ENCODE peak calls at places on chromosomes 1 and 21, in seven cellular contexts. S is GOT3, Y is T-helper 17 cell, V is mucosa of gallbladder, U is HS-27A, R is HepG2, Z is epithelial cell of esophagus. W is an unnamed sample.

GRCh38 chr1:83905315-83905907 is 93.5 kb downstream of the TTLL7 start:
- DNase-seq in S (no peak), Y (no peak), V (no peak), U (no peak), R (no peak), Z (peak), W (no peak)

GRCh38 chr1:74729741-74730478 is 2.9 kb downstream of the CRYZ start:
- DNase-seq in S (no peak), Y (no peak), V (no peak), U (peak), R (peak), Z (peak), W (no peak)

GRCh38 chr1:165911609-165912281 is 84.3 kb downstream of the UCK2 start:
- DNase-seq in S (no peak), Y (no peak), V (no peak), U (no peak), R (no peak), Z (no peak), W (no peak)

GRCh38 chr1:202661136-202661845 is 49.0 kb downstream of the SYT2 start:
- DNase-seq in S (no peak), Y (no peak), V (no peak), U (no peak), R (no peak), Z (peak), W (no peak)

GRCh38 chr1:151013518-151013917 is 5.3 kb downstream of the PRUNE1 start:
- DNase-seq in S (no peak), Y (no peak), V (peak), U (no peak), R (peak), Z (no peak), W (peak)

GRCh38 chr1:43867946-43868740 is 65.5 kb upstream of the ARTN start:
- DNase-seq in S (no peak), Y (no peak), V (no peak), U (no peak), R (no peak), Z (peak), W (no peak)

GRCh38 chr1:12142141-12142823 is 24.5 kb upstream of the TNFRSF1B start:
- DNase-seq in S (no peak), Y (no peak), V (no peak), U (no peak), R (no peak), Z (no peak), W (no peak)

GRCh38 chr1:4006676-4007374 is 106.8 kb upstream of the C1orf174 start:
- DNase-seq in S (no peak), Y (no peak), V (no peak), U (no peak), R (no peak), Z (no peak), W (no peak)

GRCh38 chr1:76038306-76039004 is 36.1 kb upstream of the ST6GALNAC3 start:
- DNase-seq in S (no peak), Y (no peak), V (no peak), U (peak), R (no peak), Z (no peak), W (no peak)

GRCh38 chr1:94014635-94015488 is 105.6 kb upstream of the GCLM start:
- DNase-seq in S (no peak), Y (no peak), V (no peak), U (no peak), R (no peak), Z (peak), W (no peak)

GRCh38 chr21:42515708-42516502 is 2.3 kb downstream of the SLC37A1 start:
- DNase-seq in S (no peak), Y (no peak), V (peak), U (no peak), R (no peak), Z (peak), W (peak)

GRCh38 chr1:26861286-26861701 is 1.7 kb upstream of the SFN start:
- DNase-seq in S (no peak), Y (no peak), V (no peak), U (no peak), R (no peak), Z (peak), W (no peak)

GRCh38 chr1:60972841-60973364 is 109.5 kb upstream of the NFIA start:
- DNase-seq in S (no peak), Y (no peak), V (no peak), U (peak), R (peak), Z (peak), W (no peak)

GRCh38 chr1:65417729-65418128 is 2.7 kb upstream of the LEPR start:
- DNase-seq in S (no peak), Y (no peak), V (no peak), U (no peak), R (no peak), Z (peak), W (peak)

GRCh38 chr1:32204943-32205361 is 519 bp upstream of the IQCC start:
- DNase-seq in S (no peak), Y (no peak), V (no peak), U (no peak), R (no peak), Z (no peak), W (no peak)

GRCh38 chr1:203858055-203858454 is 3.3 kb upstream of the SNRPE start:
- DNase-seq in S (no peak), Y (no peak), V (no peak), U (peak), R (no peak), Z (peak), W (no peak)